ENCODE peak calls at places on chromosomes 3 and 15, in seven cellular contexts. E is K562, L is transverse colon, G is thoracic aorta, M is lower leg skin, V is osteoblast, J is dorsolateral prefrontal cortex. D is an unnamed sample.

GRCh38 chr3:69065318-69065964 is 13.3 kb upstream of the TMF1 start:
- DNase-seq in E (no peak), L (no peak), G (no peak), M (no peak), V (no peak), J (no peak), D (no peak)

GRCh38 chr3:64082917-64083587 is 59.8 kb upstream of the PSMD6 start:
- DNase-seq in E (no peak), L (no peak), G (no peak), M (no peak), V (peak), J (no peak), D (no peak)

GRCh38 chr15:85551221-85551832 is 170.9 kb downstream of the AKAP13 start:
- DNase-seq in E (no peak), L (no peak), G (no peak), M (no peak), V (no peak), J (no peak), D (no peak)

GRCh38 chr15:45399381-45400212 is 21.3 kb upstream of the GATM start:
- DNase-seq in E (no peak), L (no peak), G (no peak), M (no peak), V (no peak), J (no peak), D (no peak)

GRCh38 chr3:197522183-197522715 is 33.5 kb downstream of the BDH1 start:
- DNase-seq in E (no peak), L (peak), G (no peak), M (no peak), V (peak), J (no peak), D (no peak)

GRCh38 chr15:48796930-48797329 is 13.9 kb downstream of the CEP152 start:
- DNase-seq in E (no peak), L (no peak), G (no peak), M (no peak), V (no peak), J (no peak), D (no peak)

GRCh38 chr3:101141135-101141534 is 147.9 kb upstream of the ABI3BP start:
- DNase-seq in E (no peak), L (no peak), G (no peak), M (no peak), V (no peak), J (no peak), D (no peak)

GRCh38 chr3:172061724-172062184 is 22.4 kb downstream of the FNDC3B start:
- DNase-seq in E (no peak), L (peak), G (no peak), M (no peak), V (no peak), J (no peak), D (no peak)

GRCh38 chr15:57316451-57316850 is 59.9 kb upstream of the CGNL1 start:
- DNase-seq in E (no peak), L (no peak), G (no peak), M (no peak), V (no peak), J (no peak), D (peak)

GRCh38 chr15:45790325-45790943 is 155.6 kb downstream of the SQOR start:
- DNase-seq in E (peak), L (peak), G (no peak), M (no peak), V (peak), J (no peak), D (no peak)

GRCh38 chr3:185335799-185336198 is 27.1 kb upstream of the MAP3K13 start:
- DNase-seq in E (no peak), L (no peak), G (no peak), M (no peak), V (peak), J (no peak), D (no peak)

GRCh38 chr3:132318451-132318850 is 1.2 kb downstream of the ACP3 start:
- DNase-seq in E (no peak), L (no peak), G (no peak), M (no peak), V (no peak), J (no peak), D (no peak)

GRCh38 chr3:4900298-4900697 is 78.9 kb upstream of the BHLHE40 start:
- DNase-seq in E (no peak), L (no peak), G (no peak), M (no peak), V (no peak), J (no peak), D (no peak)

GRCh38 chr15:71650603-71651002 is 159.8 kb upstream of the NR2E3 start:
- DNase-seq in E (no peak), L (no peak), G (no peak), M (no peak), V (peak), J (no peak), D (no peak)
- TF ChIP-seq CTCF in E (no peak), L (no peak), G (no peak), M (no peak), V (no peak), J (no peak), D (no peak)

GRCh38 chr3:158912188-158912587 is 110.3 kb downstream of the MFSD1 start:
- DNase-seq in E (peak), L (no peak), G (no peak), M (no peak), V (no peak), J (no peak), D (no peak)
- TF ChIP-seq CTCF in E (peak), L (no peak), G (no peak), M (no peak), V (no peak), J (no peak), D (peak)

DNA sequence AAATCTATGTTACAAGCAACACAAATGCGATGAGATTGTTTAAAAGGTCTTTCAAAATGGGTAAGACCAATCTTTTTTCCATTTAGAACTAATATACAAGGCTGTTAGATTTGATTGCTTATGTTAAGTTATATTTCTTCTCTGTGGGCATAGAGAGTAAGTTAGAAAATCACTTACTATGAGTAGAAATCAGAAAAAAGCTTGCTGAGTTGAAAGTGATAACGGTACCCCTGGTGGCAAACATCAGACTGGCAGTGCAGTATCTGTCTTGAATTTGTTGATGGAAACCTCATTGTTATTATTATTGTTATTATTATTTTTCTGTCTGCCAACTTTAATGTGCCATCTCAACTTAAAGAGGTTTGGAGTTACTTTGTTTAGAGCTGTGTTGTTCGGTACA is 12.4 kb downstream of the CLDN11 start:
- DNase-seq in E (no peak), L (no peak), G (no peak), M (no peak), V (no peak), J (no peak), D (no peak)
- TF ChIP-seq CTCF in E (no peak), L (no peak), G (no peak), M (no peak), V (peak), J (no peak), D (peak)

DNA sequence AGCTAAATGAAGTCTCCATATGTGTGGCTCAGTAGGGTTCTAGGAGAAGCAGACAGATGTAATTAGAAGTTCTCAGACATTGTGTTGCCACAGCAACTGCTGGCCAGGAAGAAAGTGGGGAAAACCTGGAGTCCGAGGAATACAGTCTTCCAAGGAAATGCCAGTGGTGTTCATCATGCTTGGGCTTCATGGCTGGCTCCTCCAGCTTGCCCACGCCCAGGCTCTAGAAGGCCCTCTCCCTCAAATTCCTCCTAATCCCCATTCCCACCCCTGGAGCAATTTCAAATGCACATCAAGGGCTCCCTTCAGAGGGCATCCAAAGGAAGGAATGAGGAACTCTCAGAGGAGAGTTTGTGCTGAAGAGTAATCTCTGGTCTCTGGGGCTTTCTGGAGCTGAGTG is 21.9 kb downstream of the FSTL1 start:
- DNase-seq in E (no peak), L (no peak), G (no peak), M (no peak), V (no peak), J (no peak), D (no peak)
- TF ChIP-seq CTCF in E (no peak), L (no peak), G (no peak), M (no peak), V (no peak), J (no peak), D (no peak)

GRCh38 chr15:53671545-53671944 is 87.9 kb downstream of the WDR72 start:
- DNase-seq in E (no peak), L (no peak), G (no peak), M (no peak), V (no peak), J (no peak), D (no peak)

GRCh38 chr15:53670701-53671100 is 88.8 kb downstream of the WDR72 start:
- DNase-seq in E (no peak), L (no peak), G (no peak), M (no peak), V (no peak), J (no peak), D (no peak)

DNA sequence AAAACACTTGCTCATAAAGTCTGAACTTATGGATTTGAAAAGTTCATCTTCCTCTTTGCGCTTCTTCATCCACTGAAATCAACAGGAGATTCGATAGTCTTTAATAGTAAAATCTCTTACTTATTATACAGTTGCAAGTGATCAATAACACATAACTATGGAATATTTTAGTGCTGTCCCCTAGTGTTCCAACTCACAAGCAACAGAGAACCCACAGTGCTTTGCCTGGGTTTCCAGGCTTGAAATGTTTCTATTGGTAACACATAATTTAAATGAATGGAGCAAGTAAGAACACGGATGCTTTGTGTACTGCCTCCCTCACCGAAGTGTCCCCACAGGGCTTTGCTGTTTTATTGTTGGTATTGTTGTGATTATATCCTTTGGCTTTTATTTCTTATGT is 93.5 kb downstream of the WDR72 start:
- DNase-seq in E (no peak), L (no peak), G (no peak), M (no peak), V (no peak), J (no peak), D (no peak)
- TF ChIP-seq CTCF in E (no peak), L (no peak), G (no peak), M (no peak), V (no peak), J (peak), D (peak)

GRCh38 chr15:60531811-60532210 is 52.9 kb upstream of the ICE2 start:
- DNase-seq in E (no peak), L (no peak), G (no peak), M (no peak), V (no peak), J (no peak), D (no peak)
- TF ChIP-seq CTCF in E (no peak), L (no peak), G (no peak), M (no peak), V (no peak), J (no peak), D (no peak)

GRCh38 chr3:52265387-52265786 is 13.1 kb downstream of the WDR82 start:
- DNase-seq in E (no peak), L (no peak), G (no peak), M (no peak), V (no peak), J (no peak), D (no peak)
- TF ChIP-seq CTCF in E (no peak), L (no peak), G (no peak), M (no peak), V (no peak), J (no peak), D (no peak)

GRCh38 chr15:66388057-66388363 is 1.3 kb downstream of the MAP2K1 start:
- DNase-seq in E (no peak), L (no peak), G (no peak), M (no peak), V (no peak), J (no peak), D (no peak)
- TF ChIP-seq CTCF in E (no peak), L (no peak), G (no peak), M (no peak), V (no peak), J (peak), D (peak)

DNA sequence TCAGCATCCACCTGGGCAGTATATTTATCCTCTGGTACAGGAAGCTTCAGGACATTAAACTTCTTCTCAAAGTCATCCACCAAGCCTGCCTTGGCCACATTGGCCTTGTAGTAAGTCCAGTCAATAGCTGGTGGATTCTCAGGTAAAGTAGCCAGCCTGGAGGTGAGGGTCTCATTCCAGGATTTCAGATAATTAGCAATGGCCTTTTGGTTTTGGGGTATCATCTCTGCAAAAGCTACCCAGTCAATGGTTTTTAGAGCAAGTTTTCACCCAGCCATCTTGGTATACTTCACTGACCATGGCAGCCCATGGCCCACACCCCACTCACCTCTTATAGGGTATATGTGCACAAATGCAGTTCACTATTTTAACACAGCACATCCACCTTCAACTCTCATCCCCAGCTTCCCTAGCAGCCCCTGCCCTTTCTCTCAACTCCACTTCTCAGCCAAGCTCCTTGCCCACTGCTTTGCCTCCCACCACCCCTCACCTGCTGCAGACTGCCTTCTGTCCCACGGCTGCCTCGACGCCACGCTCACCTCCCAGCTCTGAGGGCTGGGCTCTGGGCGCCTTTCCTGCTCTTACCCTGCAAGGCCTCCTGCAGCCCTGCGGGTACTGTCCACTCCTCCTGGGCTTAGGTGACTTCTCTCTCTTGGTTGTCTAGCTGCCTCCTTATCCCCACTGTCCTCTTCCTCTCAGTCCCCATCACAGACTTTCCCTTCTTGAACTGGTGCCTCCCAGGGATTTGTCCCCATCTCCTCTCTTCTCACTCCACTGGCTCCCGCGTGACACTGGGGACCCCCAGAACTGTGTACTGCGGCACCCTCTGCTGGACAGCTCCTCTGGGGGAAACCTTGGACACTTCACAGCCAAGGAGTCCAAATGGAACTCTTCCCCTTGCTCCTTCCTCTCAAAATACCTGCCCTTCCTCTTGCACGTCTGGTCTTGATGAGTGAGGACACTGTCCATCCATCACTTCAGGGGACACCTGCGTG is 1.7 kb upstream of the TGM5 start:
- DNase-seq in E (peak), L (no peak), G (no peak), M (no peak), V (no peak), J (no peak), D (no peak)
- TF ChIP-seq CTCF in E (peak), L (no peak), G (no peak), M (no peak), V (peak), J (no peak), D (peak)

D was measured in chondrocyte.